ENCODE peak calls at places on chromosomes 4 and X, in nine cellular contexts. One of them, this sample, is unnamed.

GRCh38 chr4:172018358-172018757 is 205.2 kb downstream of the GALNTL6 start:
- DNase-seq in dorsolateral prefrontal cortex: no peak
- DNase-seq in tibial nerve: no peak
- DNase-seq in fibroblast of pulmonary artery: no peak
- DNase-seq in neural progenitor cell: no peak
- DNase-seq in AG04449: no peak
- DNase-seq in foreskin fibroblast: no peak
- DNase-seq in PC-9: no peak
- DNase-seq in cardiac muscle cell: no peak
- DNase-seq in this sample: no peak

GRCh38 chr4:98780111-98780549 is 121.7 kb upstream of the TSPAN5 start:
- DNase-seq in dorsolateral prefrontal cortex: no peak
- DNase-seq in tibial nerve: no peak
- DNase-seq in fibroblast of pulmonary artery: peak
- DNase-seq in neural progenitor cell: no peak
- DNase-seq in AG04449: no peak
- DNase-seq in foreskin fibroblast: no peak
- DNase-seq in PC-9: no peak
- DNase-seq in cardiac muscle cell: peak
- DNase-seq in this sample: no peak

GRCh38 chr4:185235480-185236154 is 26.2 kb downstream of the SNX25 start:
- DNase-seq in dorsolateral prefrontal cortex: no peak
- DNase-seq in tibial nerve: no peak
- DNase-seq in fibroblast of pulmonary artery: peak
- DNase-seq in neural progenitor cell: no peak
- DNase-seq in AG04449: no peak
- DNase-seq in foreskin fibroblast: no peak
- DNase-seq in PC-9: peak
- DNase-seq in cardiac muscle cell: peak
- DNase-seq in this sample: no peak

GRCh38 chrX:55135171-55135570 is 46.4 kb downstream of the PAGE2 start:
- DNase-seq in dorsolateral prefrontal cortex: no peak
- DNase-seq in tibial nerve: peak
- DNase-seq in fibroblast of pulmonary artery: peak
- DNase-seq in neural progenitor cell: peak
- DNase-seq in AG04449: no peak
- DNase-seq in foreskin fibroblast: no peak
- DNase-seq in PC-9: no peak
- DNase-seq in cardiac muscle cell: peak
- DNase-seq in this sample: no peak

GRCh38 chr4:41598580-41598979 is 60.6 kb downstream of the LIMCH1 start:
- DNase-seq in dorsolateral prefrontal cortex: no peak
- DNase-seq in tibial nerve: no peak
- DNase-seq in fibroblast of pulmonary artery: no peak
- DNase-seq in neural progenitor cell: no peak
- DNase-seq in AG04449: no peak
- DNase-seq in foreskin fibroblast: no peak
- DNase-seq in PC-9: no peak
- DNase-seq in cardiac muscle cell: no peak
- DNase-seq in this sample: no peak

GRCh38 chr4:99723555-99724450 is 66.2 kb upstream of the C4orf54 start:
- DNase-seq in dorsolateral prefrontal cortex: peak
- DNase-seq in tibial nerve: no peak
- DNase-seq in fibroblast of pulmonary artery: peak
- DNase-seq in neural progenitor cell: no peak
- DNase-seq in AG04449: no peak
- DNase-seq in foreskin fibroblast: peak
- DNase-seq in PC-9: peak
- DNase-seq in cardiac muscle cell: peak
- DNase-seq in this sample: no peak

GRCh38 chrX:40298569-40298968 is 200.8 kb upstream of the BCOR start:
- DNase-seq in dorsolateral prefrontal cortex: no peak
- DNase-seq in tibial nerve: no peak
- DNase-seq in fibroblast of pulmonary artery: no peak
- DNase-seq in neural progenitor cell: no peak
- DNase-seq in AG04449: no peak
- DNase-seq in foreskin fibroblast: no peak
- DNase-seq in PC-9: no peak
- DNase-seq in cardiac muscle cell: peak
- DNase-seq in this sample: no peak

GRCh38 chr4:81562093-81562492 is 90.4 kb upstream of the RASGEF1B start:
- DNase-seq in dorsolateral prefrontal cortex: no peak
- DNase-seq in tibial nerve: no peak
- DNase-seq in fibroblast of pulmonary artery: no peak
- DNase-seq in neural progenitor cell: no peak
- DNase-seq in AG04449: no peak
- DNase-seq in foreskin fibroblast: no peak
- DNase-seq in PC-9: no peak
- DNase-seq in cardiac muscle cell: no peak
- DNase-seq in this sample: peak

GRCh38 chr4:19486400-19486799 is 765.3 kb upstream of the SLIT2 start:
- DNase-seq in dorsolateral prefrontal cortex: no peak
- DNase-seq in tibial nerve: no peak
- DNase-seq in fibroblast of pulmonary artery: no peak
- DNase-seq in neural progenitor cell: peak
- DNase-seq in AG04449: no peak
- DNase-seq in foreskin fibroblast: no peak
- DNase-seq in PC-9: peak
- DNase-seq in cardiac muscle cell: no peak
- DNase-seq in this sample: no peak

GRCh38 chrX:1134976-1135375 is 77.5 kb downstream of the CRLF2 start:
- DNase-seq in dorsolateral prefrontal cortex: no peak
- DNase-seq in tibial nerve: no peak
- DNase-seq in fibroblast of pulmonary artery: no peak
- DNase-seq in neural progenitor cell: no peak
- DNase-seq in AG04449: no peak
- DNase-seq in foreskin fibroblast: no peak
- DNase-seq in PC-9: no peak
- DNase-seq in cardiac muscle cell: no peak
- DNase-seq in this sample: no peak

GRCh38 chr4:148109216-148109615 is 333.0 kb downstream of the NR3C2 start:
- DNase-seq in dorsolateral prefrontal cortex: no peak
- DNase-seq in tibial nerve: no peak
- DNase-seq in fibroblast of pulmonary artery: no peak
- DNase-seq in neural progenitor cell: no peak
- DNase-seq in AG04449: no peak
- DNase-seq in foreskin fibroblast: no peak
- DNase-seq in PC-9: no peak
- DNase-seq in cardiac muscle cell: no peak
- DNase-seq in this sample: no peak

GRCh38 chr4:148112231-148112982 is 329.8 kb downstream of the NR3C2 start:
- DNase-seq in dorsolateral prefrontal cortex: no peak
- DNase-seq in tibial nerve: no peak
- DNase-seq in fibroblast of pulmonary artery: peak
- DNase-seq in neural progenitor cell: no peak
- DNase-seq in AG04449: peak
- DNase-seq in foreskin fibroblast: peak
- DNase-seq in PC-9: no peak
- DNase-seq in cardiac muscle cell: peak
- DNase-seq in this sample: no peak

GRCh38 chr4:148110169-148110568 is 332.0 kb downstream of the NR3C2 start:
- DNase-seq in dorsolateral prefrontal cortex: no peak
- DNase-seq in tibial nerve: no peak
- DNase-seq in fibroblast of pulmonary artery: no peak
- DNase-seq in neural progenitor cell: no peak
- DNase-seq in AG04449: no peak
- DNase-seq in foreskin fibroblast: no peak
- DNase-seq in PC-9: no peak
- DNase-seq in cardiac muscle cell: no peak
- DNase-seq in this sample: no peak

GRCh38 chr4:148103647-148104355 is 338.4 kb downstream of the NR3C2 start:
- DNase-seq in dorsolateral prefrontal cortex: no peak
- DNase-seq in tibial nerve: no peak
- DNase-seq in fibroblast of pulmonary artery: peak
- DNase-seq in neural progenitor cell: no peak
- DNase-seq in AG04449: no peak
- DNase-seq in foreskin fibroblast: no peak
- DNase-seq in PC-9: no peak
- DNase-seq in cardiac muscle cell: peak
- DNase-seq in this sample: no peak

DNA sequence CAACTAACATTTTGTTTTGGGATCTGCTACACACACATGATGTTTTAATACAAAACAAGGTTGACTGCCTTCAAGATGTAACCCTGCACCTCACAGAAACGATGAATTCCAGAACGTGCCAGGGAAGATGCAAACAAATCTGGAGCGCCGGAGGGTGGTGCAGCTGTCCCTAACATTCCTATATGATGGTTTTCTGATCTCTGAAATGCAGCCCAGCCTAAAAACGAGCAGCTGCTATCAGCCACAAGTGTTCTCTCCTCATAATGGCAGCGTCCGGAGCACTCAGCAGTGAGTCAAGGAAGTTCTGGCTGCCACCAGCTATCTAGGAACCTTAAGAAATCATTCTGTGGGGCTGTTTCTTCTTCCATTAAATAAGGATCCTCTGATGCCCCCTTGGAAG is 333.4 kb downstream of the NR3C2 start:
- DNase-seq in dorsolateral prefrontal cortex: no peak
- DNase-seq in tibial nerve: no peak
- DNase-seq in fibroblast of pulmonary artery: no peak
- DNase-seq in neural progenitor cell: no peak
- DNase-seq in AG04449: no peak
- DNase-seq in foreskin fibroblast: no peak
- DNase-seq in PC-9: no peak
- DNase-seq in cardiac muscle cell: no peak
- DNase-seq in this sample: no peak
- TF ChIP-seq CTCF in dorsolateral prefrontal cortex: no peak
- TF ChIP-seq CTCF in tibial nerve: no peak
- TF ChIP-seq CTCF in fibroblast of pulmonary artery: no peak
- TF ChIP-seq CTCF in neural progenitor cell: no peak
- TF ChIP-seq CTCF in AG04449: no peak
- TF ChIP-seq CTCF in foreskin fibroblast: no peak
- TF ChIP-seq CTCF in PC-9: no peak
- TF ChIP-seq CTCF in cardiac muscle cell: no peak
- TF ChIP-seq CTCF in this sample: no peak

GRCh38 chr4:137122876-137123275 is 409.4 kb downstream of the PCDH18 start:
- DNase-seq in dorsolateral prefrontal cortex: no peak
- DNase-seq in tibial nerve: no peak
- DNase-seq in fibroblast of pulmonary artery: no peak
- DNase-seq in neural progenitor cell: no peak
- DNase-seq in AG04449: no peak
- DNase-seq in foreskin fibroblast: no peak
- DNase-seq in PC-9: no peak
- DNase-seq in cardiac muscle cell: no peak
- DNase-seq in this sample: no peak

GRCh38 chr4:137129471-137130244 is 402.6 kb downstream of the PCDH18 start:
- DNase-seq in dorsolateral prefrontal cortex: no peak
- DNase-seq in tibial nerve: no peak
- DNase-seq in fibroblast of pulmonary artery: peak
- DNase-seq in neural progenitor cell: no peak
- DNase-seq in AG04449: no peak
- DNase-seq in foreskin fibroblast: peak
- DNase-seq in PC-9: no peak
- DNase-seq in cardiac muscle cell: peak
- DNase-seq in this sample: no peak

GRCh38 chr4:137125011-137125410 is 407.3 kb downstream of the PCDH18 start:
- DNase-seq in dorsolateral prefrontal cortex: no peak
- DNase-seq in tibial nerve: no peak
- DNase-seq in fibroblast of pulmonary artery: peak
- DNase-seq in neural progenitor cell: no peak
- DNase-seq in AG04449: peak
- DNase-seq in foreskin fibroblast: peak
- DNase-seq in PC-9: no peak
- DNase-seq in cardiac muscle cell: peak
- DNase-seq in this sample: no peak

DNA sequence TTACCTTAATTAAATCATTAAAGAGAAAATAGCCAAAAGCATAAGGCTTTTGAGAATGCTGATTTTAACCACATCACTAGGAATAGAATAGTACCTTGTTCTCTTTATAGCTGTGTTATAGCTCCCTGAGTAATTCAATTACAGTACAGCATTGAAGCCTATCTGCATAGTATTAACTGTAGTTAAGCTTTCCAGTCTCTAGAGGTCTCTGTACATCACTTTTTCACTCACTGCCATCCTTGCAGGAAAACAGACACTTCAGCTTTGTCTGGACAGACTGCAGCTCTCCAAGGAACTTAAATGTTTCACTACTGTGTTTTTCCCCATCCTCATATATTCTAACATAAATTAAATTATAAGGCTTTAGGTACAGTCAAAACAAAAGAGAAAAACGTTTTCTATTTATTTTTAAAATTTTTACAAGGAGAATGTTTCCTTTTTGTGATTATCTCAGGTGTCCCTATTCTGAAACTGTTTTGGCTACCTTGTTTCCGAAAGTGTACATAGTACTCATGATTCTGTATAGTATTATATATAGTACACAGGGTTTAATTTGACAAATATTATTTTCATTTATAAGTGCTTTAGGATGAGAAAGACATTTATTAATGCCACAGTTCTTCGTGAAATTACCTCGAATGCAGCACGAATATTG is 407.9 kb downstream of the PCDH18 start:
- DNase-seq in dorsolateral prefrontal cortex: no peak
- DNase-seq in tibial nerve: no peak
- DNase-seq in fibroblast of pulmonary artery: peak
- DNase-seq in neural progenitor cell: peak
- DNase-seq in AG04449: peak
- DNase-seq in foreskin fibroblast: peak
- DNase-seq in PC-9: peak
- DNase-seq in cardiac muscle cell: peak
- DNase-seq in this sample: peak
- TF ChIP-seq CTCF in dorsolateral prefrontal cortex: peak
- TF ChIP-seq CTCF in tibial nerve: peak
- TF ChIP-seq CTCF in fibroblast of pulmonary artery: peak
- TF ChIP-seq CTCF in neural progenitor cell: peak
- TF ChIP-seq CTCF in AG04449: peak
- TF ChIP-seq CTCF in foreskin fibroblast: peak
- TF ChIP-seq CTCF in PC-9: peak
- TF ChIP-seq CTCF in cardiac muscle cell: peak
- TF ChIP-seq CTCF in this sample: peak

GRCh38 chrX:78708171-78708570 is 39.3 kb upstream of the LPAR4 start:
- DNase-seq in dorsolateral prefrontal cortex: no peak
- DNase-seq in tibial nerve: no peak
- DNase-seq in fibroblast of pulmonary artery: peak
- DNase-seq in neural progenitor cell: peak
- DNase-seq in AG04449: no peak
- DNase-seq in foreskin fibroblast: peak
- DNase-seq in PC-9: no peak
- DNase-seq in cardiac muscle cell: peak
- DNase-seq in this sample: no peak
- TF ChIP-seq CTCF in dorsolateral prefrontal cortex: no peak
- TF ChIP-seq CTCF in tibial nerve: no peak
- TF ChIP-seq CTCF in fibroblast of pulmonary artery: peak
- TF ChIP-seq CTCF in neural progenitor cell: peak
- TF ChIP-seq CTCF in AG04449: peak
- TF ChIP-seq CTCF in foreskin fibroblast: peak
- TF ChIP-seq CTCF in PC-9: no peak
- TF ChIP-seq CTCF in cardiac muscle cell: peak
- TF ChIP-seq CTCF in this sample: peak

DNA sequence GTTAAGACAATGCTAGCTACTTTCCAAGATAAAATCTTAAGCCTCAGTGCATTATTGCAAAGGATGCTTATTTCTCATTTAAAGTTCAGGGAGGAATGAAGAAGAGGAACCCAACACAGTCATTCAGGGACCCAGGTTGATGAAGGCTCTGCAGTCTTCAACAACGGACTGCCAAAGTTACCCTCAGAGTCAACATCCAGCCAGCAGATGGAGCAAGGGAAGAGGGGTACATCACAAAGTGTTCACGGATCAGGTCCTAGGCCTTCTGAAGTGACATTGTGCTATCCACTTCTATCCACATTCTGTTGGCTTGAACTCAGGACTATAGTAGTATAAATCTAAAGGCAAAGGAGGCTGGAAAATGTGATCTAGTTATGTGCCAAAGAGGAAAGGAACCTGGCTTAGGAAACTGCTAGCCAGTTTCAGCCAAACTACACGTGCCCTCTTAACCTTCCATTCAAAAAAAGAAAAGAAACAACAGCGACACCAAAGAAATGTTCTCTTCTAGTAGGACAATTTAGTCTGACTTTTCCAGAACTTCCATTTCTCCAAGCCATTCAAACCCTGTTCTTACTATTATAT is 28.8 kb downstream of the NKX6-1 start:
- DNase-seq in dorsolateral prefrontal cortex: no peak
- DNase-seq in tibial nerve: no peak
- DNase-seq in fibroblast of pulmonary artery: no peak
- DNase-seq in neural progenitor cell: peak
- DNase-seq in AG04449: no peak
- DNase-seq in foreskin fibroblast: no peak
- DNase-seq in PC-9: no peak
- DNase-seq in cardiac muscle cell: no peak
- DNase-seq in this sample: no peak
- TF ChIP-seq CTCF in dorsolateral prefrontal cortex: no peak
- TF ChIP-seq CTCF in tibial nerve: no peak
- TF ChIP-seq CTCF in fibroblast of pulmonary artery: peak
- TF ChIP-seq CTCF in neural progenitor cell: peak
- TF ChIP-seq CTCF in AG04449: no peak
- TF ChIP-seq CTCF in foreskin fibroblast: peak
- TF ChIP-seq CTCF in PC-9: no peak
- TF ChIP-seq CTCF in cardiac muscle cell: peak
- TF ChIP-seq CTCF in this sample: no peak

This sample was measured in GM13976.